ENCODE peak calls at places on chromosomes 1 and 21, in seven cellular contexts. M, U, C, X, S, Q and V are unnamed samples.

GRCh38 chr1:110493059-110493458 is 25.9 kb downstream of the KCNA10 start:
- DNase-seq in M (no peak), U (no peak), C (no peak), X (no peak), S (no peak), Q (no peak), V (no peak)

GRCh38 chr1:116134178-116134773 is 23.1 kb downstream of the MAB21L3 start:
- DNase-seq in M (peak), U (no peak), C (no peak), X (no peak), S (no peak), Q (no peak), V (peak)

GRCh38 chr1:67339623-67340343 is 32.1 kb downstream of the IL12RB2 start:
- DNase-seq in M (no peak), U (peak), C (no peak), X (no peak), S (no peak), Q (peak), V (no peak)

GRCh38 chr1:110464340-110464739 is 13.4 kb downstream of the PROK1 start:
- DNase-seq in M (peak), U (peak), C (peak), X (no peak), S (no peak), Q (no peak), V (no peak)

GRCh38 chr1:243926803-243927245 is 76.8 kb upstream of the AKT3 start:
- DNase-seq in M (peak), U (peak), C (no peak), X (no peak), S (no peak), Q (no peak), V (peak)

GRCh38 chr1:9539829-9540550 is 725 bp downstream of the SLC25A33 start:
- DNase-seq in M (peak), U (peak), C (no peak), X (peak), S (no peak), Q (no peak), V (no peak)

GRCh38 chr1:43267291-43267805 is 2.4 kb upstream of the TMEM125 start:
- DNase-seq in M (no peak), U (peak), C (no peak), X (no peak), S (no peak), Q (no peak), V (no peak)

GRCh38 chr1:193062698-193063463 is 3.5 kb downstream of the RO60 start:
- DNase-seq in M (no peak), U (no peak), C (no peak), X (no peak), S (no peak), Q (no peak), V (no peak)

GRCh38 chr1:115507256-115507589 is 134.5 kb upstream of the VANGL1 start:
- DNase-seq in M (no peak), U (peak), C (peak), X (no peak), S (peak), Q (no peak), V (peak)

GRCh38 chr1:234342749-234343148 is 30.5 kb upstream of the COA6 start:
- DNase-seq in M (no peak), U (no peak), C (no peak), X (no peak), S (no peak), Q (no peak), V (no peak)

GRCh38 chr21:39633043-39633442 is 20.3 kb downstream of the B3GALT5 start:
- DNase-seq in M (peak), U (peak), C (no peak), X (no peak), S (no peak), Q (no peak), V (peak)

GRCh38 chr1:99110140-99111041 is 105.7 kb upstream of the PLPPR5 start:
- DNase-seq in M (no peak), U (no peak), C (no peak), X (no peak), S (no peak), Q (no peak), V (no peak)

GRCh38 chr1:98316286-98316685 is 345.2 kb upstream of the SNX7 start:
- DNase-seq in M (no peak), U (peak), C (no peak), X (no peak), S (no peak), Q (no peak), V (no peak)

GRCh38 chr1:174839211-174839610 is 160.5 kb upstream of the CACYBP start:
- DNase-seq in M (no peak), U (peak), C (no peak), X (no peak), S (no peak), Q (no peak), V (no peak)

GRCh38 chr1:85406887-85407593 is 57.9 kb downstream of the DDAH1 start:
- DNase-seq in M (peak), U (peak), C (peak), X (no peak), S (no peak), Q (no peak), V (peak)

GRCh38 chr1:153417136-153417888 is 992 bp downstream of the S100A7A start:
- DNase-seq in M (no peak), U (no peak), C (no peak), X (no peak), S (no peak), Q (no peak), V (no peak)

GRCh38 chr1:212987702-212988322 is 27.9 kb downstream of the ANGEL2 start:
- DNase-seq in M (no peak), U (peak), C (no peak), X (no peak), S (no peak), Q (no peak), V (no peak)

GRCh38 chr1:30508651-30509050 is 214.7 kb downstream of the MATN1 start:
- DNase-seq in M (no peak), U (no peak), C (no peak), X (no peak), S (no peak), Q (no peak), V (no peak)

GRCh38 chr1:29236993-29237905 is 927 bp downstream of the PTPRU start:
- DNase-seq in M (no peak), U (peak), C (peak), X (peak), S (no peak), Q (no peak), V (no peak)

GRCh38 chr1:212413902-212414327 is 771 bp downstream of the PACC1 start:
- DNase-seq in M (peak), U (peak), C (no peak), X (no peak), S (no peak), Q (no peak), V (no peak)

GRCh38 chr1:149888160-149888998 is 11.0 kb upstream of the BOLA1 start:
- DNase-seq in M (peak), U (peak), C (peak), X (peak), S (peak), Q (peak), V (peak)
- TF ChIP-seq POLR2A in M (peak), U (no peak), C (peak), X (no peak), S (peak), Q (peak), V (peak)

DNA sequence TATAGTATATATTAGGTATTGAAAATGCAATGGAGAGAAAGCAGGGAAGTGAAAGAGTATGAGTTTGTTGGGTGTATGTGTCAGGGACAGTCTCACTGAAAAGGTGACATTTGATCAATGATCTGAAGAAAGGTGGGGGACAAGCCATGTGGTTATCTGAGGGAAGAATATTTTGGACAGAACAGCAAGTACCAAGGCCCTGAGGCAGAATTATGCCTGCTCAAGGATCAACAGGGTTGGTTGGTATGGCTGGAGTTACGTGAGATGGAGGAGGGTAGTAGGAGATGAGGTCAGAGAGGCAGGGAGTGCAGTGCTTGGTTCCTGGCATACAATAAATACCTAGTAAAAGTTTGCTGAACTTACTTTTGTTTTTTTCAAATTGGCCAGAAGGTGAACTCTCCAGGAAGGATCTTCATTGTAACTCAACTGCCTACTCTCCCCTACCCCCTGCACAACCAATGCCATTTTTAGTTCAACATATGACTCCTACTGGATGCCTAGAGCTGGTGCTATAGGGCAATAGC is 1.8 kb downstream of the LAMTOR2 start:
- DNase-seq in M (no peak), U (no peak), C (no peak), X (no peak), S (no peak), Q (no peak), V (no peak)
- TF ChIP-seq CEBPB in M (no peak), U (no peak), C (no peak), X (no peak), S (no peak), Q (no peak), V (no peak)

GRCh38 chr1:227946624-227947424 is 908 bp downstream of the WNT9A start:
- DNase-seq in M (peak), U (peak), C (peak), X (peak), S (no peak), Q (no peak), V (peak)

GRCh38 chr1:227947425-227947677 is 381 bp downstream of the WNT9A start:
- DNase-seq in M (peak), U (no peak), C (no peak), X (no peak), S (no peak), Q (no peak), V (no peak)

GRCh38 chr1:227944931-227945890 is 2.5 kb downstream of the WNT9A start:
- DNase-seq in M (no peak), U (no peak), C (no peak), X (no peak), S (no peak), Q (no peak), V (no peak)

GRCh38 chr1:227944066-227944930 is 3.4 kb downstream of the WNT9A start:
- DNase-seq in M (no peak), U (no peak), C (no peak), X (no peak), S (no peak), Q (no peak), V (no peak)

DNA sequence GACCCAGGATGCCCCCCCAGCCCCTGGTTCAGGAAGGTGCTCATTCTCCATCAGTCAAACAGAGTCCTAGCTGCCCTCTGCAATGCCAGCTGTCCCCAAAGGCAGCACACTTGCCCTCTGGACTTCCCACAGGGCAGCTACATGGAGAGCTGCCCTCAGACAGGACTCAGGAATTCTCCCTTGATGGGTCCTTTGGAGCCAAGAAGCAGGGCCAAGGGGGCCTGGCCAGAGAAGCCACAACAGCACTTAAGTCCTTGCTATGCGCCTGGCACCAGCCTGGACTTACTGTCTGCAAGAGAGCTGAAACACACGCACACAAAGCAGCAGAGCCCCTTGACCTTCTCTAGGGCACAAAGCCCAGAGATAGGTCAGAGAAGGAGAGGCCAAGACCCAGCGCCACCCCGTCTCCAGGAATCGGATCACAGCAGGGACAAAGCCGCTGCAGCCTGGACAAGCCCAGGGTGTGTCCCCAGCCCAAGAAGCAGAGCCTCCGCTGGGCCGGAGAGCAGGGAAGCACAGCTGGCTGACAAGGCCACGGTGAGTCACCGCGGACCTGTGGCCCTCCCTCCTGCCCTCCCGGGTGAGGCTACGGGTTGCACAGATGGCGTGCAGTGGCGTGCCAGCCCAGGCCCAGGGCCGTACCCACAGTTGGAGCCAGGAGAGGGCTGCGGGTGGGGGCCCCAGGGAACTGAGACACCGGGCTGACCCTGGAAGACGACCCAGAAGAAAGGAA is 1.7 kb downstream of the WNT9A start:
- DNase-seq in M (peak), U (peak), C (peak), X (peak), S (no peak), Q (no peak), V (peak)
- TF ChIP-seq POLR2A in M (no peak), U (no peak), C (no peak), X (no peak), S (no peak), Q (no peak), V (no peak)

GRCh38 chr1:23492132-23492720 is 8.2 kb upstream of the ASAP3 start:
- DNase-seq in M (no peak), U (no peak), C (no peak), X (no peak), S (no peak), Q (no peak), V (no peak)

GRCh38 chr1:23502951-23503350 is 19.0 kb upstream of the ASAP3 start:
- DNase-seq in M (no peak), U (no peak), C (no peak), X (no peak), S (no peak), Q (no peak), V (no peak)

GRCh38 chr1:23496490-23497181 is 12.7 kb upstream of the ASAP3 start:
- DNase-seq in M (no peak), U (no peak), C (no peak), X (no peak), S (no peak), Q (no peak), V (no peak)

DNA sequence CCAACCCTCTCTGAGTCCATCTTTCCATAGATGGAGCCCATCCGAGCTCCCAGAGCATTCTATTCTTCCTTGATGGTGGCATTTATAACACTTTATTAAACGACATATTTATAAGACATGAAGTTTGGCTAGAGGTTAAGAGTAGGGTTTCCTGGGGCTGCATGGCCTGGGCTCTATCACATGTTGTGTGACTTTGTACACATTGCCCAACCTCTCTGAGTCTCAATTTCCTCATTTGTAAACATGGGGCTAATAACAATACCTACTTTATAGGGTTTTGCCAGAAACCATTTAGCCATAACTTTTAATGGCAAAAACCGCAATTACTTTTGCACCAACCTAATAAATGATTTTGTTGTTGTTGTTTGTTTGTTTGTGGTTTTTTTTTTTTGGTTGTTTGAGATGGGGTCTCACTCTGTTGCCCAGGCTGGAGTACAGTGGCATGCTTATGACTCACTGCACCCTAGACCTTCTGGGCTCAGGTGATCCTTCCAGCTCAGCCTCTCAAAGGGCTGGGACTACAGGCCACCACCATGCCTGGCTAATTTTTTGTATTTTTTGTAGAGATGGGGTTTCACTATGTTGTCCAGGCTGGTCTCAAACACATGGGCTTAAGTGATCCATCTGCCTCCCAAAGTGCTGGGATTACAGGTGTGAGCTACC is 13.9 kb upstream of the ASAP3 start:
- DNase-seq in M (no peak), U (no peak), C (no peak), X (no peak), S (no peak), Q (no peak), V (no peak)
- TF ChIP-seq CEBPB in M (no peak), U (no peak), C (peak), X (no peak), S (no peak), Q (no peak), V (no peak)